ENCODE peak calls at places on chromosomes 12 and 14, in seven cellular contexts. T is fibroblast of lung; V is DND-41; Y is right atrium auricular region; M is A549; X is RWPE2; I is CD8-positive, alpha-beta memory T cell. G is an unnamed sample.

GRCh38 chr12:45732250-45732649 is 2.7 kb downstream of the ARID2 start:
- DNase-seq in T (peak; percentile 23), V (peak; percentile 43), Y (no peak), M (no peak), X (no peak), I (no peak), G (peak; percentile 34)

GRCh38 chr12:52951640-52952039 is 2.7 kb downstream of the KRT18 start:
- DNase-seq in T (no peak), V (no peak), Y (no peak), M (no peak), X (no peak), I (no peak), G (no peak)

GRCh38 chr14:83255015-83255726 is 1721.5 kb upstream of the SEL1L start:
- DNase-seq in T (no peak), V (no peak), Y (no peak), M (no peak), X (no peak), I (no peak), G (no peak)

GRCh38 chr14:55383039-55383438 is 28.6 kb downstream of the ATG14 start:
- DNase-seq in T (peak; percentile 25), V (no peak), Y (no peak), M (no peak), X (no peak), I (no peak), G (no peak)

GRCh38 chr12:45050751-45051489 is at the start of gene DBX2:
- DNase-seq in T (peak; percentile 1), V (no peak), Y (no peak), M (no peak), X (no peak), I (no peak), G (no peak)

GRCh38 chr12:130827432-130827831 is 11.6 kb downstream of the STX2 start:
- DNase-seq in T (peak; percentile 49), V (no peak), Y (no peak), M (no peak), X (no peak), I (no peak), G (no peak)

GRCh38 chr14:92880851-92881250 is 42.1 kb upstream of the CHGA start:
- DNase-seq in T (peak; percentile 14), V (no peak), Y (peak; percentile 28), M (peak; percentile 52), X (no peak), I (no peak), G (peak; percentile 62)

GRCh38 chr12:91171475-91171874 is 11.1 kb downstream of the DCN start:
- DNase-seq in T (no peak), V (no peak), Y (no peak), M (no peak), X (no peak), I (no peak), G (no peak)

DNA sequence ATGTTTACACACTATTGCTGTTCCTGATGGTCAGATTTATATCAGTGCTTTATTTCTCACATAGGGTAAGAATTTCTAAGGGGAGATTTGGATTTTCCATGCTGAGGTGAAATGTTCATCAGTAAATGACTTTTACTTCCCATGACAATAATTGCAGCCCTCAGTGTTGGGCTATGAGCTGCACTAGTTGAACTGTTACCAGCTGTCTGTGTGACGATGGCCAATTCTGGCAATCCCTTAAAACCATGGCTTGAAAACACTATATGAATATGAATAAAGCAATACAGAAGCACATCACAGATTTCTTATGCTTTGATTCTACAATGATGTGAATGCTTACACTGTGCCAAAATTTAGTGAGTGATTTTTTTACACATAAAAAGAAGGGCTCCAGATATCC is 52.3 kb downstream of the SLC38A4 start:
- DNase-seq in T (peak; percentile 18), V (no peak), Y (no peak), M (no peak), X (no peak), I (no peak), G (no peak)
- H3K4me1 ChIP-seq in T (peaks cover 20% of the 10 kb centered on the region), V (no peaks in the 10 kb centered on the region), Y (peaks cover 25% of the 10 kb centered on the region), M (peaks cover 9% of the 10 kb centered on the region), X (peaks cover 11% of the 10 kb centered on the region), I (no peaks in the 10 kb centered on the region), G (peaks cover 42% of the 10 kb centered on the region)

DNA sequence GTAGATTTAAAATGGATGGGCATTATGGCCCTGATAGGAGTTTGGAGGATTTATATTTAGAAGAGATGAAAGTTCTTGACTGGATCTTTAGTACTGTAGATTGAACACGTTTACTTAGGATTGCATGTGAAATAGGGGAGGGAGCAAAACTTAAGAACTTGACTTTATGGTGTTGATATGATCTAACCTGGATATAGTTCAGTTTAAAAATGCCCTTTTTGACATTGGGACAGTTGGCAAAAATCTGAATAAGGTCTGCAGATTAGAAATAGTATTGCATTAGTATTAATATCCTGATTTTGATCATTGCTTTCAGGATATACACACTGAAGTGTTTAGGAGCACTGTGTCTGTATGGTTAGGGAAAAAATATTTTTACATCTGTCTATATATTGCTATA is 9.6 kb downstream of the TMBIM6 start:
- DNase-seq in T (no peak), V (no peak), Y (no peak), M (no peak), X (no peak), I (no peak), G (no peak)
- H3K4me1 ChIP-seq in T (peaks cover 11% of the 10 kb centered on the region), V (peaks cover 23% of the 10 kb centered on the region), Y (peaks cover 81% of the 10 kb centered on the region), M (peaks cover 21% of the 10 kb centered on the region), X (peaks cover 33% of the 10 kb centered on the region), I (peaks cover 57% of the 10 kb centered on the region), G (peaks cover 56% of the 10 kb centered on the region)

DNA sequence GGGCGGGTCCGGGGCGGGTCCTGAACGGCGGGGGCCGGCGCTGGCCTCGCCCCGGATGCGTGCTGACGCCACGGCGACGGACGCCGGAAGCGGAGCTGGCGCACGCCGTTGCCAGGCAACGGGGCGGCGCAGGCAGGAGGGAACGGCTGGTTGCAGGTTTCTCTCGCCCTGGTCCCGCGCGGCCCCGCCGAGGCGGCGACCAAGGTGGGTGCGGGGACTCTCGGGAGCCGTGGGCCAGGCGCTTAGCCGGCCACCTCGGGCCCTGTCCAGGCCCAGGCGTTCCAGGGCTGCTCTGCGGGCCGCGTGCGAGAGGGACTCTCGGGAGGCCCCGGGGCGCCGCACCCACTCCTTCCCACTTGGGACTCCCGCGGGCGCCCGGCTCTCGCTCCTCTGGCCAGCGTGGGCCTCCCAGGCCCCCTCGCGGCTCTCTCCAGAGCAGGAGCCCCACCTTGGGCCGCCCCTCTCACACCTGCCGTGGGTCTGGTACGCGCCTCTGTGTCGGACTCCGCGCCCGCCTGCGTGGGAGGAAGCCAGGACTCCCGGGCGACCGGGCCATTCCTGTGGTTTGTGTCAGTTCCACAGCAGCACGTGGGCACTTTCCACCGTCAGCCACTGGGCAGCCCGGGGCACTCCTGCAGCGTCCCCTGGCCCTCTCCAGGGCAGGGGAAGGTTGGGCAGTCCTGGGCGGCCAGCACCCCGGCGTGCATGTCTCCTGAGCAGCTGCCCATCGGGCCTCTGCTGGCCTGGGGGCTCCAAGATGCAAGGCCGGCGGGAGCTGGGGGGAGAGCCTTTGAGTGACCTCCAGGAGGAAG is at the start of gene CLBA1:
- DNase-seq in T (peak; percentile 86), V (peak; percentile 88), Y (no peak), M (peak; percentile 93), X (peak; percentile 91), I (peak; percentile 87), G (peak; percentile 89)
- H3K4me1 ChIP-seq in T (peaks cover 3% of the 10 kb centered on the region), V (peaks cover 17% of the 10 kb centered on the region), Y (peaks cover 17% of the 10 kb centered on the region), M (peaks cover 16% of the 10 kb centered on the region), X (peaks cover 4% of the 10 kb centered on the region), I (peaks cover 6% of the 10 kb centered on the region), G (peaks cover 14% of the 10 kb centered on the region)

GRCh38 chr14:33840797-33841196 is 110.1 kb downstream of the EGLN3 start:
- DNase-seq in T (no peak), V (no peak), Y (no peak), M (no peak), X (no peak), I (no peak), G (no peak)
- H3K4me1 ChIP-seq in T (no peaks in the 10 kb centered on the region), V (peaks cover 5% of the 10 kb centered on the region), Y (peaks cover 8% of the 10 kb centered on the region), M (peaks cover 5% of the 10 kb centered on the region), X (peaks cover 13% of the 10 kb centered on the region), I (no peaks in the 10 kb centered on the region), G (peaks cover 6% of the 10 kb centered on the region)

G was measured in body of pancreas.